ENCODE peak calls at places on chromosomes 3 and 15, in six cellular contexts. T, Y, C, V, Q and W are unnamed samples. For H3K4me1, the result is how much of the 10 kb centered on the place peaks cover.

GRCh38 chr3:172167892-172168648 is 128.7 kb downstream of the FNDC3B start:
- DNase-seq in Q (no peak), Y (no peak), V (no peak), C (no peak), T (no peak), W (no peak)

GRCh38 chr3:167684389-167684993 is 30.7 kb upstream of the WDR49 start:
- DNase-seq in T (peak), Y (no peak), C (peak), V (no peak), Q (peak), W (peak)

GRCh38 chr3:107795514-107796094 is 272.8 kb downstream of the BBX start:
- DNase-seq in T (no peak), Y (no peak), V (no peak), C (no peak), Q (no peak), W (no peak)

GRCh38 chr3:64209866-64210609 is 15.2 kb downstream of the PRICKLE2 start:
- DNase-seq in V (peak), Y (no peak), Q (peak), C (no peak), T (peak), W (no peak)

GRCh38 chr3:190366145-190366544 is 21.8 kb upstream of the CLDN16 start:
- DNase-seq in T (peak), V (no peak), C (no peak), Q (no peak), Y (no peak), W (no peak)

GRCh38 chr15:33543957-33544356 is 233.2 kb downstream of the RYR3 start:
- DNase-seq in C (no peak), Q (no peak), Y (no peak), T (no peak), V (no peak), W (no peak)

GRCh38 chr3:15291589-15292541 is 40.5 kb downstream of the SH3BP5 start:
- DNase-seq in Y (peak), Q (peak), C (peak), V (no peak), T (no peak), W (peak)

GRCh38 chr3:5002174-5002870 is 23.1 kb downstream of the BHLHE40 start:
- DNase-seq in C (peak), T (no peak), V (no peak), Q (no peak), Y (no peak), W (no peak)

GRCh38 chr3:142213298-142213697 is 12.1 kb downstream of the GK5 start:
- DNase-seq in V (no peak), C (no peak), Q (no peak), T (no peak), Y (no peak), W (no peak)

GRCh38 chr3:142209655-142210054 is 15.7 kb downstream of the GK5 start:
- DNase-seq in V (no peak), C (no peak), T (peak), Q (peak), Y (no peak), W (no peak)

GRCh38 chr3:142211034-142211433 is 14.4 kb downstream of the GK5 start:
- DNase-seq in C (peak), Q (peak), V (no peak), T (no peak), Y (no peak), W (no peak)

GRCh38 chr3:142210144-142210543 is 15.2 kb downstream of the GK5 start:
- DNase-seq in Y (no peak), C (no peak), T (no peak), Q (peak), V (no peak), W (no peak)

GRCh38 chr3:142210608-142211007 is 14.8 kb downstream of the GK5 start:
- DNase-seq in T (no peak), C (no peak), V (no peak), Y (no peak), Q (no peak), W (no peak)
- TF ChIP-seq CTCF in T (peak), C (peak), V (no peak), Y (no peak), Q (no peak), W (no peak)

DNA sequence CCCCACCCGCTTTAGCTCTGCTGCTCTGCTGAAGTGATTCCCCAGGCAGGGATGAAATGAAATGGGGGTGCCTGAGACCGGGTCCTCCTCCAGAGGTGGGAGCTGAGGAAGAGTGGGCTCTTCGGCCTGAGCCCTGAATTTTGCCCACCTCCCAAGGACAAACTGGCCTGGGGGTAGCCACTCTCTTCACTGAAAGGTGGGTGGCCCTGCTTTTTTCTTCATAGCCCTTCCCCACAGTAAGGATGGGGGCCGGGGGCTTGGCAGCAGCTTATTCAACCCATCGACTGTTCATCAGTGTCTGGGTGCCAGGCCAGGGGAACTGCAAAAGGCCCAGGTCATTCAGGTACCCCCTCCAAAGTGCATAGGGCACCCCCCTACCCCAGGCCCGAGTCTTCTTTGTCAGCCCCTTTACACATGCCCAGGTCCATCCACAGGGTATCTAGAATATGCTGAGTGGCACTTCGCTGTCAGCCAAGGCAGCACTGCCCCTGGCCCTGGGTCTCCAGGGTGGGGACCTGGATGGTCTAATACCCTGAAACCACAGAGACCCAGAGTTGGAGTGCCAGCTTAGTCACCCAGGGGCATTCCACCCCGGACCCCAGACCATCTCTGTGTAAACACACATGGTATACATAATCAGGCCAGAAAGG is 7.9 kb downstream of the SCN5A start:
- DNase-seq in Y (peak), V (no peak), Q (no peak), C (no peak), T (no peak), W (no peak)
- H3K4me1 ChIP-seq in Y (under half), V (under half), Q (under half), C (under half), T (under half), W (under half)

GRCh38 chr3:138945646-138946553 is 1.0 kb downstream of the FOXL2 start:
- DNase-seq in C (no peak), Y (peak), Q (no peak), T (peak), V (no peak), W (no peak)
- H3K4me3 ChIP-seq in C (no peak), Y (peak), Q (peak), T (peak), V (peak), W (no peak)

GRCh38 chr15:73991726-73992593 is at the start of gene STOML1:
- DNase-seq in C (peak), Q (peak), V (peak), T (peak), Y (peak), W (peak)

GRCh38 chr15:73994419-73994883 is at the start of gene PML:
- DNase-seq in V (peak), Y (peak), Q (peak), C (peak), T (peak), W (peak)

GRCh38 chr15:73991260-73991659 is 835 bp downstream of the STOML1 start:
- DNase-seq in Q (peak), T (no peak), C (no peak), Y (peak), V (peak), W (no peak)

GRCh38 chr15:73993211-73993994 is 1.1 kb upstream of the PML start:
- DNase-seq in Q (no peak), C (no peak), T (no peak), Y (no peak), V (no peak), W (no peak)

DNA sequence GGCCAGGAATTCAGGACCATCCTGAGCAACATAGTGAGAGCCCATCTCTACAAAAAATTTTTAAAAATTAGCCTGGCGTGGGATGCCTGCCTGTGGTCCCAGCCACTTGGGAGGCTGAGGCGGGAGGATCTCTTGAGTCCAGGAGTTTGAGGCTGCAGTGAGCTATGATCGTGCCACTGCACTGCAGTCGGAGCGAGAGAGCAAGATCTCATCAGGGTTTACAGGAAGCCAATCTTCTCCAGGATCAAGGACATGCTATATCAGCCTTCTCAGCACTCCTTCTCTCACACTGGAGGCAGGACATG is 451 bp upstream of the STOML1 start:
- DNase-seq in C (no peak), Q (no peak), T (no peak), Y (no peak), V (no peak), W (no peak)
- TF ChIP-seq CTCF in C (no peak), Q (no peak), T (no peak), Y (no peak), V (no peak), W (no peak)

GRCh38 chr15:90063733-90064247 is 38.5 kb downstream of the IDH2 start:
- DNase-seq in V (no peak), Y (peak), T (no peak), C (no peak), Q (no peak), W (no peak)
- H3K4me1 ChIP-seq in V (half or more), Y (half or more), T (under half), C (under half), Q (under half), W (under half)

GRCh38 chr15:63608989-63609388 is 11.8 kb downstream of the FBXL22 start:
- DNase-seq in T (no peak), Q (no peak), Y (no peak), V (no peak), C (no peak), W (no peak)

GRCh38 chr15:63610209-63610841 is 13.1 kb downstream of the FBXL22 start:
- DNase-seq in V (peak), Q (peak), C (peak), Y (no peak), T (peak), W (peak)

GRCh38 chr15:63612300-63612699 is 15.1 kb downstream of the FBXL22 start:
- DNase-seq in Q (no peak), T (no peak), Y (no peak), V (no peak), C (no peak), W (no peak)

GRCh38 chr15:63609448-63609847 is 12.3 kb downstream of the FBXL22 start:
- DNase-seq in V (no peak), Y (no peak), T (no peak), Q (no peak), C (no peak), W (no peak)

DNA sequence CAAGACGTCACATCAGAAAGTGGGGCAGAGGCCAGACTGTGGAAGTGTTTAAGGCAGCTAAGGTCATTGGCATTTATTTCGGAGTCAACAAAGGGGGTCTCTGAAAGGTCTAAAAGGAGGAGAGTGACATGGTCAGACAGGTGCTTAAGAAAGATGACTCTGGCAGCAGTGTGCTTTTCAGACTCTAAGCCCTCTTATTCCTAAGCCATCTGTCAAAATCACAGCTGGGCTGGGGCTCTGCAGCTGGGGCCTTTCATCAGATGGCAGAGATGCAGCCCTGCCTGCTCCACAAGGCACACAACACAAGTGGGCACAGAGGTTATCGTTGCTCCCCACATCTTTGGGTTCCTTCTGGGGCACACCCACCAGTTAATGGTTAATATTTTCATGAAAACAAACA is 14.0 kb downstream of the FBXL22 start:
- DNase-seq in T (no peak), Y (no peak), V (no peak), C (no peak), Q (no peak), W (no peak)
- H3K4me3 ChIP-seq in T (no peak), Y (no peak), V (no peak), C (no peak), Q (no peak), W (no peak)

GRCh38 chr3:139935071-139935865 is at the start of gene CLSTN2:
- DNase-seq in T (peak), V (peak), C (no peak), Q (no peak), Y (no peak), W (peak)

GRCh38 chr3:139930201-139930600 is 4.8 kb upstream of the CLSTN2 start:
- DNase-seq in Y (no peak), V (no peak), T (peak), C (no peak), Q (no peak), W (no peak)

GRCh38 chr3:139937674-139938279 is 2.8 kb downstream of the CLSTN2 start:
- DNase-seq in C (peak), Y (no peak), T (peak), Q (peak), V (peak), W (peak)

GRCh38 chr3:139935866-139936817 is 1.2 kb downstream of the CLSTN2 start:
- DNase-seq in Y (no peak), T (peak), C (no peak), Q (no peak), V (peak), W (no peak)

DNA sequence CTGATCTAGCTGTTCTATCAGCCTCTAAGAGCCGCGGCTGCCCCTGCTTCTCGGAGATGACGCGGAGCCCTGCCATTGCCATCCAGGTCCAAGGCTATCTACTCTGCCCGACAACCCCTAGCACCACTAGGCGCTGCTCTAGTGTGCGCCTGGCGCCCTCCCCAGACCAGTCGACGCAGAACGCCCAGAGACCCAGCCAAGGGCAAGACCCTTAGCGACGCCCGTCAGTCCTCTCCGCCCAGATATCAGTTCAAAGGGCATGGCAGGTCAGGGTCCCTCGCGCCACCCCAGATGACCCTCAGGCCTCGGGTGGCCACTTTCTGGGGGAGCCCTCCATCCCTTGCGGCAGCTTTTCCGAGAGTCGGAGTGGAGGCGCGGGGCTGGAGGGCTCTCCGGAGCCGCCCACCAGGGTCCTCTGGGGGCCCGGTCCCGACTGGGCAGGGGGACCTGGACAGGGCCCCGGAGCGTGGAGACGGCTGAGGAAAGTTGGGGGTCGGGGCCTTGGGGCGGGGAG is 371 bp upstream of the CLSTN2 start:
- DNase-seq in T (peak), Y (no peak), C (no peak), Q (no peak), V (no peak), W (no peak)
- TF ChIP-seq CTCF in T (no peak), Y (no peak), C (no peak), Q (no peak), V (peak), W (peak)

GRCh38 chr15:74782596-74783071 is 754 bp downstream of the CSK start:
- DNase-seq in Y (peak), T (no peak), V (no peak), Q (no peak), C (no peak), W (no peak)
- H3K4me1 ChIP-seq in Y (half or more), T (under half), V (half or more), Q (under half), C (half or more), W (half or more)